ENCODE peak calls at places on chromosomes 5 and 9, in nine cellular contexts. U, N, Y, E, S, H, X, V and F are unnamed samples. For H3K36me3, the result is how much of the 10 kb centered on the place peaks cover.

GRCh38 chr9:112348257-112348992 is 15.0 kb upstream of the PTBP3 start:
- DNase-seq in N (peak), S (no peak), H (peak), V (peak), E (peak), Y (peak), U (peak), X (peak), F (peak)

GRCh38 chr5:34624711-34625110 is 31.4 kb upstream of the RAI14 start:
- DNase-seq in Y (no peak), X (no peak), V (no peak), H (no peak), S (no peak), N (no peak), U (no peak), E (no peak), F (no peak)

GRCh38 chr5:95842955-95843544 is 20.5 kb upstream of the GLRX start:
- DNase-seq in E (peak), V (peak), S (no peak), X (peak), U (peak), Y (peak), N (peak), H (peak), F (peak)

GRCh38 chr5:92560698-92561361 is 1020.2 kb downstream of the NR2F1-AS1 start:
- DNase-seq in N (no peak), X (no peak), Y (no peak), V (no peak), E (no peak), H (no peak), U (peak), S (no peak), F (no peak)

GRCh38 chr5:37005946-37006540 is 129.5 kb downstream of the NIPBL start:
- DNase-seq in U (peak), X (no peak), N (peak), H (no peak), Y (no peak), E (no peak), S (no peak), V (peak), F (no peak)

GRCh38 chr9:130186051-130186450 is 13.8 kb downstream of the NCS1 start:
- DNase-seq in H (no peak), V (no peak), E (no peak), S (no peak), X (no peak), Y (no peak), U (no peak), N (no peak), F (no peak)

GRCh38 chr9:136899196-136899595 is 12.9 kb downstream of the TRAF2 start:
- DNase-seq in E (no peak), Y (no peak), X (no peak), V (no peak), S (no peak), H (peak), U (no peak), N (no peak), F (peak)

GRCh38 chr5:50767588-50767987 is 101.2 kb downstream of the PARP8 start:
- DNase-seq in V (no peak), H (no peak), N (no peak), Y (no peak), X (no peak), S (no peak), E (no peak), U (peak), F (no peak)

GRCh38 chr5:10913846-10914245 is 152.8 kb upstream of the DAP start:
- DNase-seq in U (peak), H (no peak), Y (no peak), V (no peak), X (no peak), S (no peak), E (no peak), N (no peak), F (no peak)

GRCh38 chr5:135843571-135844337 is 9.3 kb downstream of the SLC25A48 start:
- DNase-seq in E (no peak), X (no peak), V (no peak), N (no peak), U (no peak), Y (no peak), H (no peak), S (no peak), F (peak)

GRCh38 chr9:91033802-91034201 is 232.2 kb downstream of the SYK start:
- DNase-seq in U (no peak), X (peak), N (peak), Y (no peak), V (peak), S (no peak), H (no peak), E (no peak), F (peak)

GRCh38 chr5:151298063-151298462 is 5.5 kb downstream of the SLC36A3 start:
- DNase-seq in Y (no peak), V (peak), N (peak), U (no peak), X (no peak), H (no peak), S (no peak), E (no peak), F (peak)

GRCh38 chr5:8386889-8387288 is 517.9 kb downstream of the MTRR start:
- DNase-seq in S (no peak), U (no peak), Y (no peak), H (no peak), X (no peak), N (no peak), V (no peak), E (no peak), F (no peak)

GRCh38 chr5:132749506-132749905 is 2.3 kb downstream of the CCNI2 start:
- DNase-seq in E (no peak), V (no peak), H (no peak), X (no peak), Y (no peak), U (no peak), N (no peak), S (no peak), F (no peak)

DNA sequence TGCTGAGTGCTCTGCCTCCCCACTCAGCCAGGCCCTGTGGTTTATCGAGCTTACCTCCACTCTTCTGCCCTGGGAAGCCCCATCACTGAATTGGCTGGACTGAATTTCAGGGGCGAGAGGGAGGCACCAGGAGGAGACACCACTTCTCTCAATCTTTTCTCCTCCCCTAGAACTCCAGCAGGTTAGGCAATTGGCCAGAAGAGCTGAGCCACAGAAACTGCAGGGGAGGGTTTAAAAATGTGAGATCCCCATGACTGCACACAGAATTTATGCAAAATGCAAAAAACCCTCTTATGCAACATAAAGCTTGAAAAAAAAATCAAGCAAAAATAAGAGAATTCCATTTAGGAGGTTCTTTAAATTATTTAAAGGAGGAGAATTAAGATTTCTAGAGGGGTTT is 29.9 kb downstream of the TUT7 start:
- DNase-seq in H (no peak), X (no peak), V (no peak), E (no peak), U (peak), Y (no peak), S (no peak), N (no peak), F (no peak)
- H3K36me3 ChIP-seq in H (half or more), X (half or more), V (half or more), E (half or more), U (under half), Y (half or more), S (under half), N (half or more), F (half or more)

GRCh38 chr9:134832471-134832870 is 48.1 kb upstream of the FCN2 start:
- DNase-seq in Y (no peak), S (no peak), N (no peak), V (no peak), H (no peak), U (no peak), E (no peak), X (no peak), F (no peak)
- H3K36me3 ChIP-seq in Y (under half), S (under half), N (under half), V (under half), H (under half), U (under half), E (under half), X (under half), F (under half)

GRCh38 chr5:154898210-154898609 is 39.8 kb downstream of the CNOT8 start:
- DNase-seq in E (no peak), X (no peak), Y (no peak), H (no peak), V (no peak), N (no peak), U (no peak), S (no peak), F (no peak)

GRCh38 chr5:154900071-154900470 is 37.9 kb downstream of the GEMIN5 start:
- DNase-seq in S (no peak), H (no peak), N (no peak), V (no peak), U (no peak), E (no peak), X (no peak), Y (no peak), F (no peak)

GRCh38 chr5:154896562-154896919 is 38.1 kb downstream of the CNOT8 start:
- DNase-seq in Y (no peak), H (no peak), X (no peak), U (no peak), V (no peak), N (no peak), E (no peak), S (no peak), F (no peak)

GRCh38 chr5:154899107-154899816 is 38.7 kb downstream of the GEMIN5 start:
- DNase-seq in U (no peak), X (no peak), E (no peak), V (no peak), N (no peak), H (no peak), S (no peak), Y (no peak), F (no peak)

DNA sequence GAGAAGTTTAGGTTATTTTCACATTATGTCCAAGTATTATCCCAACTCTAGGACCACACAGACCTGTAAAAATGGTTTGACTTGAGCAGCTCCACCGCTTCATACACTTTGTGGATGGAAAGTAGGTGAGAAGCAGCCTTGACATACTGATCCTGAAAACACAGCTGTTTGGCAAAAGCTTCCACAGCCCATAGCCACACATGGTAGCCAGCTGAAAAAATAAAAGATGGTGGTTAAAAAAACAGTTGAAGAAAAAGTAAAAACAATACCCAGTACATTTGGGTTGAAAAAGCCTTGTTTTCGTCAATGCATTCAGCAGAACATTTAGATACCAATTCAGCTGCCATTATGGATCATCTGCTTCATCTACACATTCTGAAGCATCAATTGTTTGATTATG is 36.7 kb downstream of the GEMIN5 start:
- DNase-seq in X (no peak), S (no peak), V (no peak), N (no peak), Y (no peak), H (no peak), U (peak), E (no peak), F (no peak)
- H3K36me3 ChIP-seq in X (half or more), S (under half), V (half or more), N (half or more), Y (half or more), H (half or more), U (under half), E (half or more), F (under half)

GRCh38 chr9:86322973-86323644 is 31.1 kb downstream of the TUT7 start:
- DNase-seq in S (no peak), H (no peak), N (no peak), Y (no peak), X (no peak), E (no peak), U (peak), V (no peak), F (no peak)

GRCh38 chr9:86321373-86321772 is 32.8 kb downstream of the TUT7 start:
- DNase-seq in N (no peak), E (no peak), V (no peak), Y (no peak), S (no peak), H (peak), U (peak), X (no peak), F (no peak)

GRCh38 chr9:86315088-86315487 is 32.8 kb upstream of the ISCA1 start:
- DNase-seq in N (no peak), S (no peak), Y (no peak), H (no peak), X (no peak), E (no peak), U (no peak), V (no peak), F (no peak)

GRCh38 chr9:86318187-86318586 is 35.8 kb upstream of the ISCA1 start:
- DNase-seq in E (no peak), H (no peak), Y (no peak), U (no peak), S (no peak), X (no peak), N (no peak), V (no peak), F (no peak)
- H3K36me3 ChIP-seq in E (half or more), H (half or more), Y (half or more), U (under half), S (under half), X (half or more), N (half or more), V (half or more), F (under half)

DNA sequence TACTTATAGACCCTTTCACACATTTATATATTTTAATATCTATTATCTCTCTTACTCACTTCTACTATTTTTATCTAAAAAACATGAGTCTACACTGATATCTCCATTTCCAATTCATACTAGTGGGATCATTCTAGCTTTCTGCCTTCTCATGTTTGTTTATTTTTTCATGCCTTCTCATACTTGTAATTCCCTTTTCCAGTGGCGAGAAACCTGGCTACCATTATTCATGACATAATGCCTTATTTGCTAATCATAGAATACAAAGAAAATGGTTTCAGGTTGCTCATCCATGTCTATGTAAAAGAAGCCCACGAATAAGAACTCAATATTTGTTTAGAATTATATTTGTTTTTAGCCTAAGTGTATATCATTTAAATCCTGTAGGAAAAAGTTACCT is 232.7 kb upstream of the ACTBL2 start:
- DNase-seq in V (no peak), E (no peak), N (no peak), Y (no peak), H (no peak), X (no peak), U (peak), S (no peak), F (no peak)
- H3K36me3 ChIP-seq in V (under half), E (under half), N (under half), Y (under half), H (under half), X (under half), U (under half), S (under half), F (under half)

DNA sequence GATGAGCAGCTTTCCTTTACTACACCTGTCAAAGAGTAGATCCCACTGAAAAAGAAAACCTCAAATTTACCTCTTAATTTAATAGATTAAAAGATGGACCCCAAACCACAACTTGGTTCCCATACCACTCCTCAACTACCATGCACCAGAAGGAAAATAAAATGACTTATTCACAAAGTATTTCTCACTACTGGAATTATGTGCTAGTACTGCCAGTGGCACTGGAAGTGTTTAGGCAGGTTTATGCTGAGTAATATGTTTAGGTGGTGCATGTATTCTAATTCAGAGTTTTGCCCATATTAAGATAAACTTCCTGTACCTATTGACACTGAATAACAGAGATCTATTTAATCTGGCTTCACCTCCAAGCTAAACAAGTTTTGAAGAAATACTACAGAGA is 6.6 kb downstream of the PLK2 start:
- DNase-seq in U (no peak), E (no peak), N (no peak), S (no peak), H (no peak), V (no peak), Y (no peak), X (no peak), F (no peak)
- H3K36me3 ChIP-seq in U (under half), E (half or more), N (under half), S (under half), H (half or more), V (under half), Y (under half), X (under half), F (under half)

DNA sequence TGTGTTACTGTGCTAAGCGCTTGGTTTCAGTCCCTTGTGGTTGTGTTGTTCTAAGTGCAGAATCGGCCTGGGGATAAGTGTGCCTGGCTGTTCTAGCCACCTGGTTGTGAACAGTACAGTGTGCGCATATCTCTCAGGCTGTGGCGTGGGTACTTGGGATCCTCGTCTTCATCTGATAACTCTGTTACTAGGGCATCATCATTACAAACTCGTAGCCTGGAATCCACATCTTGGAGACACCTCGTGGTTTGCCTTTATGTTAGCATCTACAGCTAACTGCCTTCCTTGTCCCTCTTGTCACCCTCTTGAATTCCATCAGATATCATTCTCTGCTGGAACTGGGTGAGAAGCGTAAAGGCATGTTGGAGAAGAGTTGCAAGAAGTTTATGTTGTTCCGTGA is 41.5 kb downstream of the SPTAN1 start:
- DNase-seq in U (no peak), V (no peak), Y (no peak), S (no peak), E (no peak), X (no peak), N (no peak), H (no peak), F (no peak)
- H3K36me3 ChIP-seq in U (under half), V (half or more), Y (half or more), S (under half), E (half or more), X (half or more), N (half or more), H (under half), F (half or more)

GRCh38 chr5:179607449-179607931 is 16.0 kb downstream of the HNRNPH1 start:
- DNase-seq in U (no peak), X (no peak), V (no peak), S (no peak), Y (no peak), H (no peak), N (no peak), E (peak), F (no peak)

GRCh38 chr5:179605026-179605833 is 18.2 kb downstream of the HNRNPH1 start:
- DNase-seq in S (no peak), Y (no peak), V (no peak), U (no peak), E (no peak), H (no peak), X (no peak), N (no peak), F (no peak)

GRCh38 chr5:179606071-179606909 is 17.2 kb downstream of the HNRNPH1 start:
- DNase-seq in H (no peak), Y (no peak), U (no peak), N (no peak), S (no peak), V (no peak), X (no peak), E (no peak), F (no peak)

GRCh38 chr5:179608131-179608581 is 15.3 kb downstream of the HNRNPH1 start:
- DNase-seq in N (peak), H (no peak), Y (no peak), E (no peak), U (no peak), V (no peak), S (no peak), X (no peak), F (no peak)

GRCh38 chr5:179606910-179607448 is 16.5 kb downstream of the HNRNPH1 start:
- DNase-seq in U (no peak), E (no peak), H (no peak), N (no peak), Y (no peak), X (no peak), V (no peak), S (no peak), F (no peak)
- H3K36me3 ChIP-seq in U (under half), E (half or more), H (under half), N (half or more), Y (under half), X (half or more), V (under half), S (under half), F (half or more)

DNA sequence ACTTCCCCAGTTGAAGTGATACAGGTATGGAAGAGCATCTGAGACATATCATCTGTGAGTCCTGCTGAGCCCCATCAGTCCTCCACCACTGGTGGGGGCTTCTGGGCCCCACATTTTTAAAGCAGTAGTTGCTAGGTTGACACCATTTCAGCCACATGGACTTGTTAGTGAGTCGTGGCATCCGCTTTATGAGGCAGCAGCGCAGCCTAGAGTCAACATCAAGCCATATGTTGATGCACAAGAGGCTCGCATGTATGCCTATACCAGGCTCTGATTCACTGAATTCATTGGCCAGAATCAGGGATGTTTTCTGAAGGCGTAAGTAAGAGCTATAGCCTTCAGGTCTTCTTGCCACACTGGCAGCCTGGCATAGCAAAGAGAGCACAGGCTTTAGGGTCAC is 26.8 kb downstream of the ZNF346 start:
- DNase-seq in X (no peak), V (no peak), U (no peak), H (no peak), E (no peak), S (no peak), Y (no peak), N (peak), F (no peak)
- H3K36me3 ChIP-seq in X (half or more), V (under half), U (under half), H (under half), E (half or more), S (under half), Y (under half), N (half or more), F (under half)